ENCODE peak calls at places on chromosomes 7 and 10, in six cellular contexts. One of them, this sample, is unnamed.

GRCh38 chr7:46054290-46054689 is 133.2 kb upstream of the IGFBP3 start:
- DNase-seq in C1 segment of cervical spinal cord: no peak
- DNase-seq in cardiac muscle cell: peak
- DNase-seq in NCI-H1694: no peak
- DNase-seq in left kidney: peak
- DNase-seq in mucosa of descending colon: no peak
- DNase-seq in this sample: no peak

GRCh38 chr7:13457790-13458189 is 531.7 kb downstream of the ETV1 start:
- DNase-seq in mucosa of descending colon: no peak
- DNase-seq in left kidney: no peak
- DNase-seq in cardiac muscle cell: no peak
- DNase-seq in NCI-H1694: peak
- DNase-seq in C1 segment of cervical spinal cord: no peak
- DNase-seq in this sample: peak

GRCh38 chr10:122021828-122022227 is 32.9 kb downstream of the TACC2 start:
- DNase-seq in left kidney: no peak
- DNase-seq in cardiac muscle cell: no peak
- DNase-seq in C1 segment of cervical spinal cord: no peak
- DNase-seq in NCI-H1694: no peak
- DNase-seq in mucosa of descending colon: no peak
- DNase-seq in this sample: no peak

GRCh38 chr7:90709501-90710465 is 113.7 kb downstream of the CDK14 start:
- DNase-seq in mucosa of descending colon: no peak
- DNase-seq in cardiac muscle cell: peak
- DNase-seq in C1 segment of cervical spinal cord: no peak
- DNase-seq in NCI-H1694: no peak
- DNase-seq in left kidney: peak
- DNase-seq in this sample: peak

GRCh38 chr7:100692578-100692961 is 1.5 kb downstream of the GIGYF1 start:
- DNase-seq in left kidney: no peak
- DNase-seq in cardiac muscle cell: no peak
- DNase-seq in NCI-H1694: no peak
- DNase-seq in C1 segment of cervical spinal cord: no peak
- DNase-seq in mucosa of descending colon: no peak
- DNase-seq in this sample: no peak

GRCh38 chr10:24208661-24209420 is at the start of gene KIAA1217:
- DNase-seq in cardiac muscle cell: peak
- DNase-seq in C1 segment of cervical spinal cord: no peak
- DNase-seq in NCI-H1694: no peak
- DNase-seq in mucosa of descending colon: peak
- DNase-seq in left kidney: peak
- DNase-seq in this sample: no peak

GRCh38 chr7:42070068-42070467 is 166.9 kb downstream of the GLI3 start:
- DNase-seq in mucosa of descending colon: no peak
- DNase-seq in cardiac muscle cell: peak
- DNase-seq in NCI-H1694: no peak
- DNase-seq in left kidney: no peak
- DNase-seq in C1 segment of cervical spinal cord: no peak
- DNase-seq in this sample: no peak

GRCh38 chr7:130673066-130673465 is 4.5 kb upstream of the COPG2 start:
- DNase-seq in mucosa of descending colon: no peak
- DNase-seq in C1 segment of cervical spinal cord: no peak
- DNase-seq in NCI-H1694: no peak
- DNase-seq in cardiac muscle cell: peak
- DNase-seq in left kidney: no peak
- DNase-seq in this sample: no peak

GRCh38 chr7:107933386-107934013 is 42.5 kb downstream of the DLD start:
- DNase-seq in cardiac muscle cell: no peak
- DNase-seq in C1 segment of cervical spinal cord: no peak
- DNase-seq in NCI-H1694: no peak
- DNase-seq in mucosa of descending colon: no peak
- DNase-seq in left kidney: no peak
- DNase-seq in this sample: no peak

GRCh38 chr10:4215963-4216575 is 431.1 kb upstream of the KLF6 start:
- DNase-seq in C1 segment of cervical spinal cord: no peak
- DNase-seq in cardiac muscle cell: no peak
- DNase-seq in mucosa of descending colon: no peak
- DNase-seq in left kidney: no peak
- DNase-seq in NCI-H1694: no peak
- DNase-seq in this sample: no peak

GRCh38 chr10:26869528-26869927 is 8.8 kb upstream of the ABI1 start:
- DNase-seq in NCI-H1694: no peak
- DNase-seq in left kidney: no peak
- DNase-seq in mucosa of descending colon: no peak
- DNase-seq in C1 segment of cervical spinal cord: no peak
- DNase-seq in cardiac muscle cell: peak
- DNase-seq in this sample: no peak

GRCh38 chr10:116748041-116748440 is 5.7 kb upstream of the HSPA12A start:
- DNase-seq in mucosa of descending colon: no peak
- DNase-seq in C1 segment of cervical spinal cord: no peak
- DNase-seq in cardiac muscle cell: peak
- DNase-seq in NCI-H1694: no peak
- DNase-seq in left kidney: no peak
- DNase-seq in this sample: no peak

GRCh38 chr10:128629111-128630096 is 503.2 kb upstream of the MKI67 start:
- DNase-seq in mucosa of descending colon: no peak
- DNase-seq in left kidney: no peak
- DNase-seq in C1 segment of cervical spinal cord: no peak
- DNase-seq in cardiac muscle cell: peak
- DNase-seq in NCI-H1694: no peak
- DNase-seq in this sample: no peak

GRCh38 chr10:79247373-79248137 is 99.7 kb upstream of the PPIF start:
- DNase-seq in left kidney: no peak
- DNase-seq in C1 segment of cervical spinal cord: no peak
- DNase-seq in mucosa of descending colon: no peak
- DNase-seq in cardiac muscle cell: no peak
- DNase-seq in NCI-H1694: no peak
- DNase-seq in this sample: no peak

This sample was measured in NCI-H446 treated with DMSO at 0.1 percent for 48 hours.